ENCODE peak calls at places on chromosomes 13 and 19, in four cellular contexts. W is IMR-90, E is GM12878, S is K562. Y is an unnamed sample.
A peak's percentile ranks its signal among the peaks of the same experiment; 100 is the strongest.

GRCh38 chr13:41813426-41813825 is 147.5 kb downstream of the VWA8 start:
- DNase-seq in W (peak; percentile 66), E (no peak), S (no peak), Y (no peak)

GRCh38 chr13:21047087-21047486 is 14.3 kb downstream of the LATS2 start:
- DNase-seq in W (no peak), E (no peak), S (no peak), Y (no peak)

GRCh38 chr19:5693195-5694166 is 3.4 kb downstream of the RPL36 start:
- DNase-seq in W (no peak), E (no peak), S (no peak), Y (no peak)

GRCh38 chr19:47274891-47275865 is 493 bp downstream of the INAFM1 start:
- DNase-seq in W (no peak), E (no peak), S (peak; percentile 87), Y (peak; percentile 42)

GRCh38 chr19:11578342-11579142 is 1.1 kb upstream of the ACP5 start:
- DNase-seq in W (no peak), E (no peak), S (peak; percentile 81), Y (peak; percentile 19)

GRCh38 chr13:95301947-95302386 is 716 bp upstream of the ABCC4 start:
- DNase-seq in W (no peak), E (no peak), S (peak; percentile 31), Y (no peak)

GRCh38 chr19:8724276-8724675 is 2.8 kb downstream of the OR2Z1 start:
- DNase-seq in W (no peak), E (no peak), S (no peak), Y (no peak)

GRCh38 chr13:46288570-46289259 is 77.0 kb downstream of the LRRC63 start:
- DNase-seq in W (peak; percentile 22), E (peak; percentile 19), S (peak; percentile 39), Y (peak; percentile 50)

GRCh38 chr19:40390084-40390742 is at the start of gene HIPK4:
- DNase-seq in W (no peak), E (no peak), S (no peak), Y (no peak)

GRCh38 chr13:99281811-99282263 is 23.7 kb upstream of the GPR18 start:
- DNase-seq in W (no peak), E (no peak), S (no peak), Y (no peak)

GRCh38 chr13:67228031-67228430 is 2.1 kb downstream of the PCDH9 start:
- DNase-seq in W (no peak), E (no peak), S (no peak), Y (no peak)

GRCh38 chr13:106917673-106918652 is 350.0 kb upstream of the ARGLU1 start:
- DNase-seq in W (peak; percentile 61), E (no peak), S (peak; percentile 51), Y (peak; percentile 91)

GRCh38 chr19:50311723-50312635 is 17.2 kb downstream of the KCNC3 start:
- DNase-seq in W (no peak), E (no peak), S (peak; percentile 89), Y (no peak)

GRCh38 chr19:5095568-5095850 is 126.6 kb downstream of the KDM4B start:
- DNase-seq in W (no peak), E (no peak), S (no peak), Y (no peak)

GRCh38 chr13:20145521-20145920 is 15.3 kb downstream of the GJA3 start:
- DNase-seq in W (no peak), E (no peak), S (no peak), Y (no peak)

GRCh38 chr13:71751074-71751473 is 115.9 kb downstream of the DACH1 start:
- DNase-seq in W (no peak), E (no peak), S (no peak), Y (no peak)

GRCh38 chr13:29713841-29714240 is 118.4 kb upstream of the SLC7A1 start:
- DNase-seq in W (peak; percentile 21), E (no peak), S (peak; percentile 21), Y (peak; percentile 22)

GRCh38 chr13:78655007-78655406 is 3.9 kb downstream of the OBI1 start:
- DNase-seq in W (no peak), E (no peak), S (no peak), Y (no peak)

GRCh38 chr13:49110122-49110831 is 109.9 kb upstream of the MLNR start:
- DNase-seq in W (peak; percentile 91), E (peak; percentile 66), S (peak; percentile 71), Y (peak; percentile 87)

GRCh38 chr13:110445183-110445582 is 116.3 kb downstream of the RAB20 start:
- DNase-seq in W (peak; percentile 77), E (no peak), S (no peak), Y (no peak)

DNA sequence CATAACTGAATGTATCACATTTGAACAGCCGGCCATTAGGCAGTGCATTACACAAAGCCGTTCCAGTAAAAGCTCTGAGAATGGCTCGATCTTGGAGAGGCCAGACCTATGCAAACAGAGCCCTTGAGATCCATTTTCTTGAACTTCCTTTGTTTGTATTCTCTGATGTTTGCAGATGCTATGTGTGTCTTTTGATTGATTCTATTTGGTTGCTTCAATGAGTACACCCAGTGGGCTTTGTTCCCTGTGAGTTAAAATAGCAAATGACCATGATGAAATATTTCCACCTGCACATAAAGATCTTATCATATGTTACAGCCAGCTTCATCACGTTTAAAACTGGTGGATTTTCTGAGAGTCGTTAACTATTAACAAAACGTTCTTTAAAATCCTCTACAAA is 1104.9 kb upstream of the SLC10A2 start:
- DNase-seq in W (no peak), E (no peak), S (no peak), Y (no peak)
- TF ChIP-seq FOS in W (no peak), E (no peak), S (no peak), Y (no peak)

GRCh38 chr19:38795549-38795948 is 6.5 kb downstream of the LGALS7B start:
- DNase-seq in W (no peak), E (no peak), S (no peak), Y (no peak)

GRCh38 chr19:38796154-38796553 is 7.2 kb downstream of the LGALS7B start:
- DNase-seq in W (no peak), E (no peak), S (no peak), Y (no peak)

GRCh38 chr19:38793671-38794070 is 4.7 kb downstream of the LGALS7B start:
- DNase-seq in W (no peak), E (no peak), S (no peak), Y (no peak)

GRCh38 chr19:38793186-38793585 is 4.2 kb downstream of the LGALS7B start:
- DNase-seq in W (peak; percentile 60), E (no peak), S (no peak), Y (no peak)

GRCh38 chr19:38792250-38793111 is 3.5 kb downstream of the LGALS7B start:
- DNase-seq in W (no peak), E (no peak), S (no peak), Y (no peak)
- H3K4me1 ChIP-seq in W (peaks cover 5% of the 10 kb centered on the region), E (no peaks in the 10 kb centered on the region), S (peaks cover 8% of the 10 kb centered on the region), Y (peaks cover 9% of the 10 kb centered on the region)

DNA sequence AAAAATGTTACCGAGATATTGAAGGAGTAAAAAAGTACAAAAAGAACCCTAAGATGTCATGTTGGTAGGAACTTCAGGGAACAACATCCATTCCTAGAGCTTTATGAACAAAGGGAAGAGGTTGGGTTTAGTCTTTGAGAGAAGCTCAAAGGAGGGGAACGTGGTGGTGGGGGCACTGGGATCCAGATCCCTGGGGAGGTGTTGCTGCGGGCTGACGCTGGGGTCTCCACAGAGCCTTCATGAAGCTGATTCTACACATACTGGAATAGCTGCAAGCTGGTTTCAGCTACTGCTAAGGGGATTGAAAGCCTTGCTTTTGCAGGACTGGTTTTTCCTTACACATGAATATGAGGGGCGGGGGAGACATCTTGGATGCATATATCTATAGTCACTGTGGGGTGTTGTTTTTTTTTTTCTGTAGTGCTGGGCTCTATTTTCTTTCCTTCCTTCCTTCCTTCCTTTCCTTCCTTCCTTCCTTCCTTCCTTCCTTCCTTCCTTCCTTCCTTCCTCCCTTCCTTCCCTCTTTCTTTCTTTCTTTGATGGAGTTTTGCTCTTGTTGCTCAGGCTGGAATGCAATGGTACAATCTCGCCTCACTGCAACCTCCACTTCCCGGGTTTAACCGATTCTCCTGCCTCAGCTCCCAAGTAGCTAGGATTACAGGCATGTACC is 6.5 kb upstream of the MZF1 start:
- DNase-seq in W (no peak), E (no peak), S (no peak), Y (no peak)
- H3K9ac ChIP-seq in W (no peak overlapping the region), E (no peak overlapping the region), S (no peak overlapping the region), Y (no peak overlapping the region)

GRCh38 chr13:94298346-94298745 is 181.1 kb downstream of the DCT start:
- DNase-seq in W (no peak), E (no peak), S (no peak), Y (no peak)
- TF ChIP-seq FOS in W (no peak), E (no peak), S (no peak), Y (no peak)

DNA sequence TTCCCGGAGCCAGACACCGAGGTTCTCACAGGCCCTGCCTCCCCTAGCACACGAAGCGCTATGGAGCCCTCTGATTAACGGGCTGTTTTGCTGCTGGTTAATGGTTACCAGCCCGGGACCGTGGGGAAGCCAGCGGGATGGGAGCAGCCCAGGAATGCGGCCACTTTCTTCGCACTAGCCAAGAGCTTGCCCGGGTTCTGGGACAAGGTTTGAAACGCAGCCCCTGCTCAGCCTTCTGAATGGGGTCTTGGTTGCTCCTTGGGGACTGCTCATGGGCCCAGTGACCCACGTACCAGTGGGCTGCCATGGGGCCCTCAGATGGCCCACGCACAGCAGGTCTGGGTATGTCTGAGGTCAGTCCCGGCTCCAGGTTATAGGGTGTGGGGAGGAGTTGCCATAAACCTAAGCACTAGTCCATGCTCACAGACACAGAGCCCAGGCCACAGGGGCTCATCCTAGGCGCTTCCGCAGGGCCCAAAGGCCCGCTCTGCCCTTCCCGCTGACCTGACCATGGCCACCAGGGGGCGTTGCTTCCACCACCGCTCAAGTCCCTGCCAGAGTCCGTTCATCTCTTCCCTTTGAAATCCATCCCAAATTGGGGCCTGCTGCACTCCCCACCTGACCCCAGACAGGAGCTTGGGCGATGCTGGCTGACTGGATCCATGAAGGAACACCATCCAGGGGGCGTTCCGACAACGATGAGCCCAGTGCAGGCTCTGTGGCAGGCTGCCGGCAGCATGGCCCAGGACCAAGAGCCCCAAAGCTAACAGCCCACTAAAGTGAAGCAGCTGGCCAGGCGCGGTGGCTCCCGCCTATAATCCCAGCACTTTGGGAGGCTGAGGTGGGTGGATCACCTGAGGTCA is 31.5 kb upstream of the ISYNA1 start:
- DNase-seq in W (peak; percentile 66), E (no peak), S (peak; percentile 80), Y (peak; percentile 49)
- H3K4me1 ChIP-seq in W (peaks cover 32% of the 10 kb centered on the region), E (no peaks in the 10 kb centered on the region), S (peaks cover 58% of the 10 kb centered on the region), Y (no peaks in the 10 kb centered on the region)

DNA sequence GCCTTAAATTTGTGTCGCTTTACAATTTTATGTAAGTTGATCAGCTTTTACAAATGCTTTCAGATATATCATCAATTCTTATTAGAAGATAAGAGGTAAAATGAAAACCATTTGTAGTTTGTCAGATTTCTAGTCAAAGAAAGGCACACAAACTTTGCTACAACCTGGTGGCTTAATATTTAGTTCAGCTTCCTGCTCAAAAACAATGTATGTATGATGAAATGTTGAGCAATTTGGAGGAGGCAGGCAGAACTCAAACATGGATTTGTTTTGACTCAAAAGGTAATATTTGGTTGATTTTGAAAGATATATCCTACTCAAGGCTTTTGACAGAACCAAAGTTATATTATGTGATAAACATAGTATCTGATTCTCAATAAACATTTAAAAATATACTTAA is 24.2 kb downstream of the NEK5 start:
- DNase-seq in W (peak; percentile 7), E (no peak), S (no peak), Y (no peak)
- H3K9ac ChIP-seq in W (no peak overlapping the region), E (no peak overlapping the region), S (no peak overlapping the region), Y (no peak overlapping the region)

Y was measured in endothelial cell of umbilical vein.